ENCODE peak calls at places on chromosomes 11 and 22, in four cellular contexts. V, B, C and S are unnamed samples.

GRCh38 chr11:92920295-92920694 is 49.2 kb upstream of the MTNR1B start:
- DNase-seq in V (no peak), B (no peak), C (no peak), S (no peak)

GRCh38 chr22:41898645-41899044 is 16.2 kb downstream of the SHISA8 start:
- DNase-seq in V (no peak), B (no peak), C (no peak), S (no peak)

GRCh38 chr11:33772300-33772699 is 2.0 kb downstream of the FBXO3 start:
- DNase-seq in V (peak), B (no peak), C (peak), S (no peak)

GRCh38 chr11:60925685-60926267 is 1.5 kb downstream of the TMEM132A start:
- DNase-seq in V (no peak), B (no peak), C (no peak), S (no peak)

GRCh38 chr22:42169055-42169469 is 38.5 kb upstream of the CYP2D6 start:
- DNase-seq in V (peak), B (peak), C (peak), S (peak)

GRCh38 chr11:73597340-73597955 is 464 bp downstream of the FAM168A start:
- DNase-seq in V (no peak), B (no peak), C (no peak), S (no peak)

GRCh38 chr11:9518835-9519234 is 54.6 kb upstream of the WEE1 start:
- DNase-seq in V (no peak), B (no peak), C (no peak), S (no peak)

GRCh38 chr11:100932474-100933100 is 197.0 kb downstream of the PGR start:
- DNase-seq in V (peak), B (no peak), C (peak), S (no peak)

GRCh38 chr11:20609727-20610707 is 10.6 kb downstream of the SLC6A5 start:
- DNase-seq in V (peak), B (no peak), C (peak), S (peak)

GRCh38 chr22:46052801-46053562 is 76.0 kb upstream of the WNT7B start:
- DNase-seq in V (no peak), B (no peak), C (no peak), S (peak)

GRCh38 chr11:116333193-116333592 is 439.6 kb downstream of the BUD13 start:
- DNase-seq in V (no peak), B (no peak), C (no peak), S (no peak)

GRCh38 chr22:41899992-41900651 is 14.8 kb downstream of the SHISA8 start:
- DNase-seq in V (no peak), B (no peak), C (no peak), S (no peak)

GRCh38 chr11:86291466-86292262 is 10.4 kb upstream of the HIKESHI start:
- DNase-seq in V (peak), B (peak), C (peak), S (peak)

GRCh38 chr11:64571410-64572091 is 19.5 kb upstream of the SLC22A12 start:
- DNase-seq in V (peak), B (no peak), C (peak), S (peak)

GRCh38 chr11:44622190-44622650 is 56.8 kb downstream of the CD82 start:
- DNase-seq in V (no peak), B (no peak), C (no peak), S (no peak)

GRCh38 chr11:15159085-15159484 is 44.4 kb downstream of the INSC start:
- DNase-seq in V (no peak), B (no peak), C (peak), S (no peak)
- TF ChIP-seq CBFB in V (no peak), B (no peak), C (no peak), S (no peak)

GRCh38 chr22:38406617-38407016 is 48.4 kb downstream of the KCNJ4 start:
- DNase-seq in V (no peak), B (no peak), C (no peak), S (no peak)
- TF ChIP-seq CBFB in V (no peak), B (no peak), C (no peak), S (no peak)

GRCh38 chr11:69061713-69062053 is 13.0 kb downstream of the TPCN2 start:
- DNase-seq in V (no peak), B (no peak), C (no peak), S (no peak)

GRCh38 chr11:69059429-69059828 is 10.7 kb downstream of the TPCN2 start:
- DNase-seq in V (no peak), B (no peak), C (no peak), S (no peak)

GRCh38 chr11:69060005-69060404 is 11.3 kb downstream of the TPCN2 start:
- DNase-seq in V (no peak), B (no peak), C (no peak), S (no peak)

GRCh38 chr11:69062169-69062855 is 13.6 kb downstream of the TPCN2 start:
- DNase-seq in V (no peak), B (no peak), C (no peak), S (no peak)

GRCh38 chr11:69060806-69061712 is 12.3 kb downstream of the TPCN2 start:
- DNase-seq in V (no peak), B (no peak), C (no peak), S (no peak)
- TF ChIP-seq CBFB in V (no peak), B (no peak), C (no peak), S (no peak)

DNA sequence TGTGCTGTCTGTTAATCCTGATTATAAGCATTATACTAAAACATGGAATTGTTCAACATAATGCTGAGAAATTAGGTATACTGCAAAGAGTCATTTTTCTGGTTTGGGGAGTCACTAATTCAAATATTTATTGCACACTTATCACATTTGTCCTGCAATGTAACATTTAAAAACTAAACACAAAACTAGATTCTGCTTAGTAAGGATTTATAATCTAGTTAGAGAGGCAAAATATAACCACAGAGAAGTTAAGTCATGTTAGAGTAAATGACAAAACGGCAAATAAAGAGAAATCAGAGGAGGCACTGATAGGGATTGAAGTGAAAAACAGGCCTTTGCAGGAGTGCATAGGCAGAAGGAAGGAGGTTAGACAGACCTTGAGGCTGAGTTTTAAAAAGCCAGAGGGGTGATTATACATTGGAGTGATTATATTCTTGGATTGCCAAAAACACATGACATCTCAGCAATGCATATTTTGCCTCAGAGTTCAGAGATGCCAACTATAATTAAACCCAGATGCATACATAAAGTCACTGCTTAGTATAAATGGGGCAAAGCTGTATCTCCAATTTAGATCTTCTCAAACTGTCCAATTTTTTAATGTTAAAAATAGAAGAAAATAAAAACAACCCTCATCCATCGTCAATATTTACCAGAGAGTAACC is 49.7 kb downstream of the CCDC34 start:
- DNase-seq in V (no peak), B (no peak), C (no peak), S (no peak)
- TF ChIP-seq CBFB in V (no peak), B (no peak), C (no peak), S (no peak)

GRCh38 chr11:105181100-105181499 is 41.5 kb upstream of the CARD18 start:
- DNase-seq in V (no peak), B (no peak), C (no peak), S (no peak)
- TF ChIP-seq CBFB in V (no peak), B (no peak), C (no peak), S (no peak)